ENCODE peak calls at places on chromosomes 13 and 19, in ten cellular contexts. R, P, F, A, M, Z, V, I, L and Y are unnamed samples.
A peak's percentile ranks its signal among the peaks of the same experiment; 100 is the strongest.

GRCh38 chr19:50719566-50719965 is at the start of gene SHANK1:
- DNase-seq in R (no peak), P (no peak), F (no peak), A (no peak), M (no peak), Z (no peak), V (no peak), I (no peak), L (no peak), Y (no peak)

GRCh38 chr13:107808388-107808787 is 406.9 kb downstream of the LIG4 start:
- DNase-seq in R (no peak), P (no peak), F (no peak), A (no peak), M (no peak), Z (no peak), V (no peak), I (no peak), L (no peak), Y (no peak)

GRCh38 chr19:4647676-4648644 is 8.6 kb downstream of the TNFAIP8L1 start:
- DNase-seq in R (no peak), P (no peak), F (no peak), A (peak; percentile 62), M (no peak), Z (no peak), V (no peak), I (peak; percentile 29), L (no peak), Y (peak; percentile 45)

GRCh38 chr19:19661141-19661674 is 2.3 kb downstream of the ATP13A1 start:
- DNase-seq in R (no peak), P (no peak), F (no peak), A (no peak), M (no peak), Z (no peak), V (no peak), I (no peak), L (peak; percentile 2), Y (no peak)

GRCh38 chr13:49304763-49305695 is 57.3 kb downstream of the CDADC1 start:
- DNase-seq in R (no peak), P (no peak), F (no peak), A (no peak), M (no peak), Z (no peak), V (no peak), I (no peak), L (no peak), Y (no peak)

GRCh38 chr19:46818812-46819211 is 30.4 kb upstream of the SLC1A5 start:
- DNase-seq in R (peak; percentile 65), P (no peak), F (no peak), A (no peak), M (no peak), Z (no peak), V (no peak), I (peak; percentile 30), L (no peak), Y (no peak)

GRCh38 chr13:37652596-37652995 is 54.0 kb upstream of the POSTN start:
- DNase-seq in R (peak; percentile 1), P (no peak), F (no peak), A (no peak), M (no peak), Z (no peak), V (no peak), I (no peak), L (no peak), Y (no peak)

GRCh38 chr13:59533561-59534337 is 630.0 kb downstream of the DIAPH3 start:
- DNase-seq in R (peak; percentile 81), P (no peak), F (no peak), A (no peak), M (no peak), Z (no peak), V (no peak), I (no peak), L (no peak), Y (no peak)

GRCh38 chr19:746208-746819 is 4.6 kb upstream of the MISP start:
- DNase-seq in R (no peak), P (no peak), F (no peak), A (no peak), M (no peak), Z (no peak), V (no peak), I (no peak), L (no peak), Y (no peak)

GRCh38 chr19:1094978-1095701 is at the start of gene POLR2E:
- DNase-seq in R (peak; percentile 93), P (peak; percentile 99), F (peak; percentile 97), A (peak; percentile 98), M (peak; percentile 99), Z (peak; percentile 97), V (peak; percentile 98), I (peak; percentile 98), L (peak; percentile 100), Y (peak; percentile 99)

GRCh38 chr13:72851678-72852014 is 69.7 kb downstream of the PIBF1 start:
- DNase-seq in R (no peak), P (no peak), F (no peak), A (no peak), M (no peak), Z (no peak), V (no peak), I (peak; percentile 41), L (no peak), Y (no peak)

GRCh38 chr13:95137096-95137495 is 164.2 kb downstream of the ABCC4 start:
- DNase-seq in R (peak; percentile 54), P (no peak), F (no peak), A (peak; percentile 28), M (no peak), Z (no peak), V (no peak), I (no peak), L (no peak), Y (no peak)

GRCh38 chr19:46852830-46853229 is 2.2 kb upstream of the AP2S1 start:
- DNase-seq in R (no peak), P (no peak), F (no peak), A (no peak), M (no peak), Z (no peak), V (no peak), I (no peak), L (no peak), Y (no peak)

GRCh38 chr19:37867831-37868230 is 38.6 kb downstream of the WDR87 start:
- DNase-seq in R (peak; percentile 29), P (no peak), F (peak; percentile 53), A (no peak), M (no peak), Z (no peak), V (no peak), I (no peak), L (no peak), Y (no peak)

GRCh38 chr13:51360489-51360888 is 21.0 kb downstream of the SERPINE3 start:
- DNase-seq in R (no peak), P (no peak), F (no peak), A (no peak), M (no peak), Z (no peak), V (no peak), I (no peak), L (no peak), Y (no peak)

GRCh38 chr13:52809310-52809769 is 39.1 kb downstream of the PCDH8 start:
- DNase-seq in R (peak; percentile 93), P (no peak), F (no peak), A (peak; percentile 85), M (peak; percentile 31), Z (no peak), V (peak; percentile 38), I (peak; percentile 96), L (peak; percentile 81), Y (peak; percentile 81)

GRCh38 chr19:23305555-23305954 is 55.4 kb upstream of the ZNF724 start:
- DNase-seq in R (no peak), P (no peak), F (no peak), A (no peak), M (no peak), Z (no peak), V (no peak), I (no peak), L (no peak), Y (no peak)

GRCh38 chr19:46367434-46367833 is 20.5 kb downstream of the PPP5C start:
- DNase-seq in R (no peak), P (no peak), F (no peak), A (no peak), M (no peak), Z (no peak), V (no peak), I (no peak), L (no peak), Y (no peak)

GRCh38 chr19:3494559-3494958 is 5.9 kb downstream of the DOHH start:
- DNase-seq in R (no peak), P (no peak), F (no peak), A (no peak), M (peak; percentile 47), Z (no peak), V (peak; percentile 21), I (no peak), L (peak; percentile 57), Y (no peak)

GRCh38 chr19:10499550-10500246 is 3.5 kb downstream of the KEAP1 start:
- DNase-seq in R (no peak), P (no peak), F (no peak), A (no peak), M (no peak), Z (no peak), V (no peak), I (no peak), L (no peak), Y (peak; percentile 26)

GRCh38 chr19:58387338-58388174 is 487 bp downstream of the RPS5 start:
- DNase-seq in R (no peak), P (no peak), F (no peak), A (no peak), M (no peak), Z (no peak), V (no peak), I (no peak), L (no peak), Y (no peak)

GRCh38 chr13:52779028-52779612 is 39.5 kb upstream of the CNMD start:
- DNase-seq in R (no peak), P (no peak), F (no peak), A (no peak), M (no peak), Z (no peak), V (peak; percentile 30), I (peak; percentile 68), L (peak; percentile 34), Y (no peak)